ENCODE peak calls at places on chromosomes 6 and 20, in four cellular contexts. One of them, this sample, is unnamed.

GRCh38 chr6:24428615-24429014 is 25.9 kb downstream of the MRS2 start:
- DNase-seq in esophagus squamous epithelium: no peak
- DNase-seq in choroid plexus epithelial cell: peak
- DNase-seq in BJ: no peak
- DNase-seq in this sample: no peak

GRCh38 chr6:111237757-111238260 is 150.5 kb downstream of the SLC16A10 start:
- DNase-seq in choroid plexus epithelial cell: no peak
- DNase-seq in BJ: no peak
- DNase-seq in esophagus squamous epithelium: no peak
- DNase-seq in this sample: no peak

GRCh38 chr20:21357851-21358250 is 39.5 kb downstream of the NKX2-4 start:
- DNase-seq in esophagus squamous epithelium: no peak
- DNase-seq in choroid plexus epithelial cell: peak
- DNase-seq in BJ: no peak
- DNase-seq in this sample: no peak

GRCh38 chr6:170393807-170394399 is 87.3 kb downstream of the FAM120B start:
- DNase-seq in choroid plexus epithelial cell: no peak
- DNase-seq in esophagus squamous epithelium: no peak
- DNase-seq in BJ: no peak
- DNase-seq in this sample: no peak

GRCh38 chr6:112149719-112150263 is 62.4 kb downstream of the FAM229B start:
- DNase-seq in BJ: peak
- DNase-seq in esophagus squamous epithelium: no peak
- DNase-seq in choroid plexus epithelial cell: peak
- DNase-seq in this sample: no peak

GRCh38 chr6:4732691-4733315 is 43.4 kb upstream of the CDYL start:
- DNase-seq in esophagus squamous epithelium: no peak
- DNase-seq in BJ: peak
- DNase-seq in choroid plexus epithelial cell: peak
- DNase-seq in this sample: peak

GRCh38 chr6:111418971-111419693 is 63.9 kb downstream of the REV3L start:
- DNase-seq in choroid plexus epithelial cell: peak
- DNase-seq in BJ: no peak
- DNase-seq in esophagus squamous epithelium: no peak
- DNase-seq in this sample: peak

GRCh38 chr6:28217890-28218289 is 7.2 kb upstream of the ZSCAN9 start:
- DNase-seq in BJ: no peak
- DNase-seq in choroid plexus epithelial cell: no peak
- DNase-seq in esophagus squamous epithelium: no peak
- DNase-seq in this sample: no peak

GRCh38 chr20:371755-372542 is 8.6 kb upstream of the TRIB3 start:
- DNase-seq in BJ: peak
- DNase-seq in choroid plexus epithelial cell: peak
- DNase-seq in esophagus squamous epithelium: no peak
- DNase-seq in this sample: no peak

DNA sequence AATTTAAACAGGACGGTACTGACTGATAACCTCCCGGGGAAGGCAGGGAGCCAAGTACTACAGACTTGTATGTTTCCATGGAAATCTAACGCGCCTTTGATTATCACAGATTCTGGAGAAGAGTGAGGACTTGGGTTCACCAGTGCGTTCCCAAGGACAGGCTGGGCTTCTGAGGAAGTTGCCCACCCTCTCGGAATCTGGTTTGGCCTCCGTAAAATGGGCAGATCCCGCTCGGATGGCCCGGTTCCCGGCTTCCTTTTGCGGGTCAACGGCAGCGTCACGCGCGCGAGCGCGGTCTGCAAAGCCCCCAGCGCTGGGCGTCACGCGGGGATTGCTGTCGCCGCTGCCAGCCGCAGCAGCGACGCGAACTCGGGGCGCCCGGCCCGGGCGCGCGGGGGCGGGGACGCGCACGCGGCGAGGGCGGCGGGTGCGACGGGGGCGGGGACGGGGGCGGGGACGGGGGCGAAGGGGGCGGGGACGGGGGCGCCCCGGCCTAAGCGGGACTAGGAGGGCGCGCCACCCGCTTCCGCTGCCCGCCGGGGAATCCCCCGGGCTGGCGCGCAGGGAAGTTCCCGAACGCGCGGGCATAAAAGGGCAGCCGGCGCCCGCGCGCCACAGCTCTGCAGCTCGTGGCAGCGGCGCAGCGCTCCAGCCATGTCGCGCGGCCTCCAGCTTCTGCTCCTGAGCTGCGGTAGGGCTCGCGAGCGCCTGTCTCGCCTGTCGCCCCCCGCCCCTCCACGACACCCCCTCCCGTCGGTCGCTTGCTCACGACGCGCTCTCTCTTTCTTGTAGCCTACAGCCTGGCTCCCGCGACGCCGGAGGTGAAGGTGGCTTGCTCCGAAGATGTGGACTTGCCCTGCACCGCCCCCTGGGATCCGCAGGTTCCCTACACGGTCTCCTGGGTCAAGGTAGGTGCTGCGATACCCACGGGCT is at the start of gene CD83:
- DNase-seq in esophagus squamous epithelium: no peak
- DNase-seq in choroid plexus epithelial cell: peak
- DNase-seq in BJ: no peak
- DNase-seq in this sample: no peak
- TF ChIP-seq CTCF in esophagus squamous epithelium: no peak
- TF ChIP-seq CTCF in choroid plexus epithelial cell: peak
- TF ChIP-seq CTCF in BJ: peak
- TF ChIP-seq CTCF in this sample: peak

DNA sequence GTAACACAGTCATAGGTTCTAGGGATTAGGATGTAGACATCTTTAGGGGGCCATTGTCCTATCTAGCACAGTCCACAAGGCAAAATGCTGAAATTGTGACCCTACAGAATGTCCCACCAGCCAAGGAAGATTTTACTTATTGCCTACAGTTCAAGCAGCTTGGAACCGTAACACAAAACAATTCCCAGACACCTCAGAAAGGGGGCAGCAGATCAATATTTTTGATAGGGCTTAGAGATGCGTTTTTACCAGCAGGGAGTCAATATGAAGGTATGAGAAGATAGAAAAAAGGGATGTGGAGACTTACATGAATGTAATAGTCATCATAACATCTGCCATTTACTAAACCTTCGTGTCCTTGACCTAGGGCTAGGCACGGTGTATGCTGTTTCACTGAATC is 81.0 kb downstream of the TMEM170B start:
- DNase-seq in esophagus squamous epithelium: no peak
- DNase-seq in choroid plexus epithelial cell: peak
- DNase-seq in BJ: no peak
- DNase-seq in this sample: no peak
- TF ChIP-seq CTCF in esophagus squamous epithelium: no peak
- TF ChIP-seq CTCF in choroid plexus epithelial cell: peak
- TF ChIP-seq CTCF in BJ: peak
- TF ChIP-seq CTCF in this sample: peak

DNA sequence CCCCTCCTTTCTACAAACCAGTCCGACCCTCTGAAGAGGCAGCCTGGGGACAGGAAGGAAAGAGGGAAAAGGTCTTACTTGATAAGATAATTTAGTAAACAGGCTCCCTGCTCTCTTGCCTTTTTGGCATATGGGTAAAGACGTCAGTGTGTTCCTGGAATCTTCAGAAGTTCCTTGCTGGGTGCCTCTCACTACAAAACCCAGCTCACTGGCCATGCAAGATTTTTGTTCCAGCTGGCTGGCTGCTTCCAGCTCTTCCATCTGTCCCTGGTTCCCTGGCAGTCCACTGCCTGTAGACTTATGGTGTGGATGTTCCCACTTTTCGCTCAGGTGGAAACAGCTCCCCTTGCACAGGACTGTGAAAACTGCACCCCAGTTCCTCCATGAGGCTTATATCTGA is 57.4 kb downstream of the MOCS1 start:
- DNase-seq in BJ: no peak
- DNase-seq in esophagus squamous epithelium: no peak
- DNase-seq in choroid plexus epithelial cell: no peak
- DNase-seq in this sample: no peak
- TF ChIP-seq CTCF in BJ: no peak
- TF ChIP-seq CTCF in esophagus squamous epithelium: no peak
- TF ChIP-seq CTCF in choroid plexus epithelial cell: no peak
- TF ChIP-seq CTCF in this sample: no peak

DNA sequence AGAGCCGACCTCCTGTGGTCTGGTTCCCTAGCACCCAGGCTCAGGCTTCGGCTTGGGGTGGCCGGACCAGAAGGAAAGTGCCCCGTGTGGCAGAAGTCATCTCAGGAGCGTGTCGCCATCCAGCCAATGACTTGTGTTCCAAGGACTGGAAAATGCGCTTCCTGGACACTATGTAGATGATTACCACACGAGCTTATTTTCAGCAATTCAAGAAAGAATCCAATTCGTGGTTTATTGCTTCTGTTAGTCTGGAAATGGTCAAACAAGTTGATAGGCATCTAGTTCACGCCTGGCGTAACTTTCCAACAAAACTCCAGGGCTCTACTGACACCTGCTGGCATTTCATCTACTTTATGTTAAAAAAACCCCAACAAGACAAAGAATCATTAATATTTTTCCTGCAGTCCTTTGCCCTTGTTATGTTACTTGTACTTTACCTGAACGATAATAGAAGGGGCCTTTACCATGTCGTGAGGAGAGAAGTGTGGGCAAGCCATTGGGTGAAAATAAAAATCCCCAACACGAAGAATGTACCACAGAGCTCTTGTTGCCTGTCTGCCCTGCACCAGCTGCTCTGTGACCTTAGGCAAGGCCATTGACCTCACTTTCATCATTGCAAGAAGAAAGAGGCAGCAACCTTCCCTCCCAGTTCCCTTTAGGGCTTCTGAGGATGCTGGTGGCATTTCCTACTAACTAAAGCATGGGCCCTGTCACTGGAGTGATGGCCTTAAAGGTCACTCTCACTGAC is 154.7 kb upstream of the LAMP5 start:
- DNase-seq in esophagus squamous epithelium: no peak
- DNase-seq in choroid plexus epithelial cell: peak
- DNase-seq in BJ: peak
- DNase-seq in this sample: no peak
- TF ChIP-seq CTCF in esophagus squamous epithelium: peak
- TF ChIP-seq CTCF in choroid plexus epithelial cell: peak
- TF ChIP-seq CTCF in BJ: peak
- TF ChIP-seq CTCF in this sample: no peak

GRCh38 chr20:59042796-59043621 is 423 bp upstream of the PRELID3B start:
- DNase-seq in esophagus squamous epithelium: peak
- DNase-seq in BJ: no peak
- DNase-seq in choroid plexus epithelial cell: peak
- DNase-seq in this sample: no peak
- TF ChIP-seq CTCF in esophagus squamous epithelium: peak
- TF ChIP-seq CTCF in BJ: no peak
- TF ChIP-seq CTCF in choroid plexus epithelial cell: no peak
- TF ChIP-seq CTCF in this sample: no peak

GRCh38 chr20:48745330-48745729 is 82.5 kb downstream of the PREX1 start:
- DNase-seq in esophagus squamous epithelium: no peak
- DNase-seq in BJ: no peak
- DNase-seq in choroid plexus epithelial cell: peak
- DNase-seq in this sample: no peak
- TF ChIP-seq CTCF in esophagus squamous epithelium: no peak
- TF ChIP-seq CTCF in BJ: no peak
- TF ChIP-seq CTCF in choroid plexus epithelial cell: no peak
- TF ChIP-seq CTCF in this sample: no peak

GRCh38 chr20:24795444-24795843 is 153.6 kb upstream of the CST7 start:
- DNase-seq in BJ: no peak
- DNase-seq in esophagus squamous epithelium: no peak
- DNase-seq in choroid plexus epithelial cell: no peak
- DNase-seq in this sample: no peak
- TF ChIP-seq CTCF in BJ: no peak
- TF ChIP-seq CTCF in esophagus squamous epithelium: no peak
- TF ChIP-seq CTCF in choroid plexus epithelial cell: no peak
- TF ChIP-seq CTCF in this sample: no peak

This sample was measured in AG04449.